ENCODE peak calls at places on chromosomes 11 and 22, in five cellular contexts. J is AG20443, A is GM10248, Z is body of pancreas, Q is activated T-cell treated with anti-CD3 and anti-CD28 coated beads for 4 hours. H is an unnamed sample.

GRCh38 chr22:26476705-26477340 is 6.8 kb downstream of the HPS4 start:
- DNase-seq in A (no peak), J (no peak), Z (no peak), Q (no peak), H (no peak)

GRCh38 chr11:80443177-80443576 is 1002.3 kb upstream of the TENM4 start:
- DNase-seq in A (no peak), Z (no peak), J (no peak), Q (no peak), H (no peak)

GRCh38 chr11:3010004-3010403 is 17.9 kb upstream of the NAP1L4 start:
- DNase-seq in Q (no peak), A (no peak), Z (no peak), J (no peak), H (no peak)

GRCh38 chr11:8080674-8081590 is at the start of gene TUB:
- DNase-seq in A (no peak), Q (no peak), J (peak; percentile 82), Z (no peak), H (no peak)

GRCh38 chr11:33000181-33000580 is 15.5 kb upstream of the DEPDC7 start:
- DNase-seq in A (no peak), J (peak; percentile 29), Z (no peak), Q (no peak), H (no peak)

GRCh38 chr11:36014906-36015305 is 71.0 kb downstream of the LDLRAD3 start:
- DNase-seq in Q (no peak), J (no peak), A (no peak), Z (no peak), H (no peak)

GRCh38 chr11:124961972-124962609 is 8.1 kb downstream of the CCDC15 start:
- DNase-seq in J (peak; percentile 77), Q (no peak), A (peak; percentile 64), Z (peak; percentile 40), H (peak; percentile 76)

GRCh38 chr11:32580967-32581366 is 2.7 kb upstream of the EIF3M start:
- DNase-seq in Z (no peak), A (no peak), J (no peak), Q (no peak), H (no peak)

GRCh38 chr22:43993072-43993760 is 30.9 kb upstream of the PARVB start:
- DNase-seq in A (peak; percentile 85), Q (peak; percentile 40), Z (peak; percentile 43), J (peak; percentile 84), H (peak; percentile 80)

GRCh38 chr11:104127828-104128227 is 36.1 kb downstream of the PDGFD start:
- DNase-seq in Z (no peak), J (peak; percentile 36), Q (no peak), A (no peak), H (no peak)

GRCh38 chr11:119051440-119052162 is 5.4 kb downstream of the HYOU1 start:
- DNase-seq in Q (no peak), A (peak; percentile 79), Z (no peak), J (no peak), H (peak; percentile 83)

GRCh38 chr22:22553735-22554134 is 5.3 kb downstream of the PRAME start:
- DNase-seq in Q (no peak), A (no peak), J (no peak), Z (no peak), H (no peak)

GRCh38 chr11:2557381-2557780 is 112.6 kb downstream of the KCNQ1 start:
- DNase-seq in Q (no peak), A (no peak), J (no peak), Z (no peak), H (no peak)

GRCh38 chr22:32324505-32325415 is 32.9 kb upstream of the RFPL3 start:
- DNase-seq in Q (no peak), J (no peak), Z (no peak), A (no peak), H (no peak)

GRCh38 chr11:57513911-57514537 is 1.5 kb downstream of the SLC43A1 start:
- DNase-seq in A (peak; percentile 45), Q (no peak), J (peak; percentile 48), Z (peak; percentile 72), H (peak; percentile 53)

GRCh38 chr11:109267293-109268095 is 154.5 kb upstream of the C11orf87 start:
- DNase-seq in J (peak; percentile 11), Z (no peak), Q (no peak), A (no peak), H (no peak)

GRCh38 chr11:125049393-125049792 is 13.7 kb upstream of the SLC37A2 start:
- DNase-seq in J (no peak), Q (no peak), A (no peak), Z (no peak), H (no peak)

GRCh38 chr11:107969219-107969618 is 39.5 kb upstream of the CUL5 start:
- DNase-seq in Z (no peak), J (no peak), A (no peak), Q (no peak), H (no peak)

GRCh38 chr11:64809781-64810241 is 540 bp downstream of the MEN1 start:
- DNase-seq in J (peak; percentile 40), A (peak; percentile 40), Q (no peak), Z (peak; percentile 76), H (peak; percentile 31)

GRCh38 chr11:1827095-1827797 is 7.5 kb upstream of the SYT8 start:
- DNase-seq in Q (no peak), Z (peak; percentile 90), J (peak; percentile 81), A (no peak), H (no peak)

GRCh38 chr22:42462016-42462415 is 29.8 kb upstream of the NFAM1 start:
- DNase-seq in J (no peak), A (no peak), Z (no peak), Q (no peak), H (no peak)

GRCh38 chr22:35746946-35747703 is 29.5 kb downstream of the APOL5 start:
- DNase-seq in J (no peak), Z (no peak), Q (no peak), A (no peak), H (no peak)

GRCh38 chr11:99631618-99632017 is 610.9 kb downstream of the CNTN5 start:
- DNase-seq in Q (no peak), A (no peak), Z (no peak), J (no peak), H (no peak)

GRCh38 chr11:19400296-19400695 is 159.6 kb upstream of the E2F8 start:
- DNase-seq in Q (no peak), A (no peak), J (no peak), Z (no peak), H (no peak)

GRCh38 chr22:40257979-40258378 is 80.3 kb downstream of the TNRC6B start:
- DNase-seq in Q (no peak), A (no peak), Z (no peak), J (no peak), H (no peak)

GRCh38 chr11:35723493-35724284 is 61.1 kb downstream of the TRIM44 start:
- DNase-seq in A (no peak), Z (no peak), J (no peak), Q (no peak), H (no peak)

GRCh38 chr11:57164317-57164716 is 17.4 kb upstream of the LRRC55 start:
- DNase-seq in J (no peak), A (no peak), Z (no peak), Q (no peak), H (no peak)

GRCh38 chr22:48889209-48889830 is 938.4 kb downstream of the BRD1 start:
- DNase-seq in Z (no peak), Q (no peak), A (no peak), J (no peak), H (no peak)

GRCh38 chr11:118287006-118287405 is 17.5 kb upstream of the CD3E start:
- DNase-seq in Q (no peak), Z (no peak), A (no peak), J (no peak), H (no peak)

GRCh38 chr11:11463397-11463796 is 110.3 kb upstream of the CSNK2A3 start:
- DNase-seq in Z (no peak), A (no peak), Q (no peak), J (no peak), H (peak; percentile 12)

H was measured in GM12865.